ENCODE peak calls at places on chromosomes 12 and 14, in five cellular contexts. W is esophagus squamous epithelium, T is uterus, D is heart left ventricle, Z is prostate gland. H is an unnamed sample.

GRCh38 chr14:72783741-72784140 is 110.2 kb downstream of the DPF3 start:
- DNase-seq in W (no peak), Z (no peak), D (no peak), T (no peak), H (no peak)

GRCh38 chr14:72894623-72895378 is 900 bp upstream of the DPF3 start:
- DNase-seq in T (no peak), D (peak), W (no peak), Z (no peak), H (no peak)

GRCh38 chr14:106039400-106039799 is 513.0 kb downstream of the TMEM121 start:
- DNase-seq in Z (no peak), T (no peak), D (no peak), W (no peak), H (no peak)

GRCh38 chr12:26874501-26875296 is 41.7 kb upstream of the ITPR2 start:
- DNase-seq in Z (no peak), D (no peak), T (no peak), W (no peak), H (no peak)

GRCh38 chr14:80356413-80356812 is 145.1 kb upstream of the DIO2 start:
- DNase-seq in Z (no peak), D (no peak), W (no peak), T (no peak), H (no peak)

GRCh38 chr12:3246253-3246652 is 169.1 kb downstream of the TSPAN9 start:
- DNase-seq in T (no peak), D (no peak), W (no peak), Z (no peak), H (no peak)

GRCh38 chr12:133226690-133227089 is 9.0 kb downstream of the ANHX start:
- DNase-seq in D (no peak), T (no peak), Z (no peak), W (no peak), H (no peak)

GRCh38 chr12:117118838-117119591 is 19.8 kb upstream of the TESC start:
- DNase-seq in T (no peak), W (no peak), Z (no peak), D (no peak), H (no peak)

GRCh38 chr14:52678591-52678990 is 16.8 kb downstream of the ERO1A start:
- DNase-seq in T (no peak), D (no peak), W (no peak), Z (no peak), H (no peak)

GRCh38 chr12:25184132-25184531 is 10.8 kb downstream of the DNAI7 start:
- DNase-seq in W (no peak), D (no peak), T (no peak), Z (no peak), H (no peak)

GRCh38 chr12:109863961-109864712 is 16.2 kb downstream of the GLTP start:
- DNase-seq in Z (peak), W (no peak), D (no peak), T (no peak), H (no peak)

GRCh38 chr12:48542300-48542928 is 17.0 kb downstream of the OR8S1 start:
- DNase-seq in Z (no peak), W (no peak), D (no peak), T (no peak), H (no peak)

GRCh38 chr12:102423447-102423846 is 56.9 kb downstream of the IGF1 start:
- DNase-seq in W (no peak), D (no peak), T (no peak), Z (no peak), H (no peak)

GRCh38 chr12:78036889-78037288 is 206.2 kb downstream of the NAV3 start:
- DNase-seq in W (no peak), T (no peak), D (no peak), Z (no peak), H (peak)

GRCh38 chr12:52321433-52321832 is 235 bp upstream of the KRT83 start:
- DNase-seq in Z (peak), D (no peak), T (no peak), W (no peak), H (no peak)

GRCh38 chr12:7130791-7131501 is 775 bp downstream of the CLSTN3 start:
- DNase-seq in W (no peak), Z (peak), D (peak), T (peak), H (no peak)

GRCh38 chr12:107992870-107993451 is 136.1 kb upstream of the WSCD2 start:
- DNase-seq in T (no peak), W (no peak), Z (no peak), D (no peak), H (no peak)

GRCh38 chr12:75479963-75480461 is 543 bp upstream of the GLIPR1 start:
- DNase-seq in Z (no peak), W (no peak), T (no peak), D (no peak), H (no peak)

GRCh38 chr12:67651380-67651695 is 2.8 kb downstream of the DYRK2 start:
- DNase-seq in T (no peak), Z (no peak), D (no peak), W (no peak), H (no peak)

GRCh38 chr14:68944162-68944561 is 34.9 kb downstream of the ACTN1 start:
- DNase-seq in W (no peak), Z (no peak), D (no peak), T (no peak), H (no peak)

GRCh38 chr14:60485600-60486251 is at the start of gene C14orf39:
- DNase-seq in W (no peak), T (no peak), Z (no peak), D (no peak), H (no peak)

GRCh38 chr14:20679907-20680306 is 4.5 kb upstream of the RNASE4 start:
- DNase-seq in D (no peak), T (no peak), W (no peak), Z (no peak), H (no peak)

GRCh38 chr12:42921741-42922511 is 332.4 kb upstream of the PRICKLE1 start:
- DNase-seq in W (no peak), Z (peak), T (no peak), D (no peak), H (no peak)

GRCh38 chr14:69261761-69262331 is 1.9 kb downstream of the GALNT16 start:
- DNase-seq in Z (no peak), T (no peak), D (peak), W (no peak), H (no peak)

GRCh38 chr12:124115496-124115895 is 142.5 kb downstream of the ZNF664 start:
- DNase-seq in W (no peak), D (no peak), Z (no peak), T (no peak), H (no peak)

GRCh38 chr14:100540141-100540925 is 46.9 kb downstream of the BEGAIN start:
- DNase-seq in T (peak), Z (no peak), D (peak), W (no peak), H (no peak)

GRCh38 chr14:59630281-59630963 is 53.8 kb upstream of the CCDC175 start:
- DNase-seq in D (no peak), T (no peak), Z (no peak), W (no peak), H (no peak)

GRCh38 chr14:74636424-74637183 is 24.6 kb upstream of the LTBP2 start:
- DNase-seq in T (no peak), D (no peak), Z (no peak), W (no peak), H (no peak)

GRCh38 chr14:67311868-67312267 is 47.7 kb downstream of the ATP6V1D start:
- DNase-seq in T (no peak), D (no peak), W (no peak), Z (no peak), H (no peak)

GRCh38 chr14:59337151-59337611 is 128.0 kb downstream of the GPR135 start:
- DNase-seq in T (peak), Z (no peak), D (peak), W (no peak), H (no peak)

GRCh38 chr12:110661337-110661972 is 27.5 kb downstream of the HVCN1 start:
- DNase-seq in T (no peak), D (peak), Z (no peak), W (no peak), H (no peak)

GRCh38 chr12:104930388-104931326 is 27.4 kb downstream of the SLC41A2 start:
- DNase-seq in W (no peak), D (no peak), T (no peak), Z (no peak), H (no peak)

GRCh38 chr12:53048780-53049401 is 974 bp upstream of the TNS2 start:
- DNase-seq in D (peak), W (no peak), T (peak), Z (no peak), H (no peak)

GRCh38 chr14:105939810-105940508 is 413.6 kb downstream of the TMEM121 start:
- DNase-seq in D (no peak), Z (no peak), T (no peak), W (no peak), H (peak)

DNA sequence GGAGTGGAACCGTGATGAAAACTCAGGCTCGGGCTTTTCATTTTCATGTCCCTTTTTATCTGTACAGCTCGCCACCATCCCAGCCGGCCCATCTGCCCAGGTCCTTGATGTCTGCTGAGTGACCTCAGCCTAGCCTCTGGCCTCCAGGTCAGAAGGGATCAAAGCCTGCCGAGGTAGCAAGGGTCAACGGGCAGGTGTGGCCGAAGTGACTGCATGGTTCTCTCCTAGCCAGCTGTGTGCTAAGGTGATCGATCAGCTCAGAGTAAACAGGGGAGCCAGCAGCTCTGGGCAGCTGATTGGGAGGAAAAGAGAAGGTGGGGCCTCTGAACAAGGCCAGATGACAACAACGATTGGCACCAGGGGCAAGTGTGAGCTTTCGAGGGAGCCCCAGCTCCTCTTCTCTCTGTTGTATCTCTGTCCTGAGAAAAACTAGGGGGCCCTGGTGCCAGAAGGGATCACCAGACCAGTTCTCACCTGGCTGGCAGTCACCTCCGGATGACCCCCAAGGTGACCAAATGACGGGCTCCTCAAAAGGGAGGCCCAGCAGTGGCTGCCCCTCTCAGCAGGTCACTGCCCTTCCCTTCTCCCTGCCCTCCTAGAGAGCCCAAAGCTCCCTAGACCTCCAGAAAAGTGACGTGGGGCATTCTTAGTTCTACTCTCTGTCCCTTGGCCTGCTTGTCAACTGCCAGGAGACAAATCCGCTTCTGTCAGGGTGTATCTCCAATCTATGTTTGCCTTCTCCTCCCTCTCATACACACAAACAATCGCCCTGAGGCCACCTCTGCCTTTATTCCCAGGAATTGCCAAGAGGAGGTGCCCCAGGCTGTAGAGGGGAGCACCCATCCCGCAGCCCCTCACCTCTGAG is 3.4 kb downstream of the SLC6A12 start:
- DNase-seq in Z (no peak), D (no peak), T (no peak), W (no peak), H (no peak)
- H3K27ac ChIP-seq in Z (no peak), D (no peak), T (no peak), W (no peak), H (no peak)

DNA sequence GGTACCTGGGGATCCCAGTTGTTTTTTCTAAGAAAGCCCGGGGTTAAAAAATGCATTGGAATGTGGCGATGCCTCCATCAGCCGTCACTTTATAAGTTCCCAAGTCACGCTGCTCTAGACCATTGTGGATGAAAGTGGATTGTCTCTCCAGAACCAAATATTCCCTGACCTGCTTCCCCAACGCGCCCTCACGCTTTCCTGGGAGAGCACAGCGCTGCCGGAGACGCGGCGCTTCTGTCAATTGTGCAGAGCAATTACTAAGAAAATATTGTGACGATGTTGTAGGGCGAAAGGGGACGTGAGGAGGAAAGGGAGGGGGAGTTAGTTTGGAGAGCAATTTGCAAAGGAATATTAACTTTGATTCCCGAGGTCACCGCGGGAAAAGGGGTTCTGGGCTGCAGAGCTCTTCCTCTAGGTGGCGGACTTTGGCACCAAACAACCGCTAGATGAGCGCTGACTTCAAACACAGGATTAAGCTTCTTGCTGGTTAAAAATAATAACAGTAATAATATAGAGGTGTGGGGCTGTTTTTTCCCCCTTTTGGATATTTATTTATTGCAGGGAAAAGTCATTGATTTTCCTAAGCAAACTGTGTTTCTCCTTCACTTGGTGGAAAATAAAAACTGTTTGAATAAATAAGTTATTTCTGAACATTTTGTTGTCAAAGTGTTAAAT is 9.6 kb upstream of the FOXG1 start:
- DNase-seq in D (no peak), T (no peak), Z (no peak), W (no peak), H (no peak)
- TF ChIP-seq CTCF in D (peak), T (no peak), Z (peak), W (no peak), H (no peak)

GRCh38 chr12:65856521-65856920 is 32.2 kb downstream of the HMGA2 start:
- DNase-seq in W (no peak), T (no peak), D (no peak), Z (no peak), H (no peak)

GRCh38 chr12:65858831-65859230 is 34.5 kb downstream of the HMGA2 start:
- DNase-seq in W (no peak), T (no peak), D (no peak), Z (no peak), H (no peak)

GRCh38 chr12:65857875-65858274 is 33.6 kb downstream of the HMGA2 start:
- DNase-seq in W (no peak), D (no peak), T (no peak), Z (no peak), H (no peak)

GRCh38 chr12:65859519-65859918 is 35.2 kb downstream of the HMGA2 start:
- DNase-seq in W (no peak), T (no peak), Z (no peak), D (no peak), H (no peak)

DNA sequence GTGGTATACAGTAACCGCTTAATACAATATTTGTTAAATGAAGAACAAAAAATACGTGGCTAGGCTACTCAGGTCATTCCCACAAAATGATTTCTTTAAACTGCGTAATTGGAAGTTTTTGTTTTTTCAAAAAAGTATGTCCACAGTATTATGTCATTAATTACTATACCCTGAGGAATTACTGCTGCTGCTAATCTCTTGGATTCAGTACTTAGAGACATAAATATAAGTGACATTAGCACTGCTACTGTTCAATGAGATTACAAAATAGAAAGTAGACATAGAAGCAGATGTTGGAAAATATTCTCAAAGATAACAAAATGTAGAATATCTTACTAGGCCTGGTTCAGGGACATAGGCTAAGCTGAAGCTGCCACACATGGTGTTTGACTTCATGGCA is 36.3 kb downstream of the HMGA2 start:
- DNase-seq in W (no peak), T (no peak), D (no peak), Z (no peak), H (no peak)
- TF ChIP-seq POLR2A in W (no peak), T (no peak), D (no peak), Z (no peak), H (no peak)

DNA sequence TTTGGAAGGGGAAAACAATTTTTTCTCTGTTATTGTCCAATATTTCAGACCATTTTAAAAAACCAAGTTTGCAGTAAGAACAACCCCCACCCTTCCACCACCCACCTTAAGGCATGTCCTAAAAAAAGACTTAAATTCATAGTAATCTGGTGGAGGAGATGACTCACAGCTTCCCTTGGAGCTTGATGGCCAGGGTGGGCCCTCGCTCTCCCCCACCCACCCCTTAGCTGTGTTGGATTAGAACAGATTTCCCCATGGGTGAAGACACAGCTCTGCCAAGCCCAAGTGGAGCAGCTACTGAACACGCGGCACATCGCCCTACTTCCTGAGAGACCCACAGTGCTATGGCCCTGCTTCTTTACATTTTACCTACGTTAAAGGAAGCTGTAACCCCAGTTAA is 140.3 kb downstream of the GCH1 start:
- DNase-seq in Z (no peak), T (no peak), W (no peak), D (no peak), H (no peak)
- H3K27ac ChIP-seq in Z (no peak), T (no peak), W (no peak), D (no peak), H (no peak)

DNA sequence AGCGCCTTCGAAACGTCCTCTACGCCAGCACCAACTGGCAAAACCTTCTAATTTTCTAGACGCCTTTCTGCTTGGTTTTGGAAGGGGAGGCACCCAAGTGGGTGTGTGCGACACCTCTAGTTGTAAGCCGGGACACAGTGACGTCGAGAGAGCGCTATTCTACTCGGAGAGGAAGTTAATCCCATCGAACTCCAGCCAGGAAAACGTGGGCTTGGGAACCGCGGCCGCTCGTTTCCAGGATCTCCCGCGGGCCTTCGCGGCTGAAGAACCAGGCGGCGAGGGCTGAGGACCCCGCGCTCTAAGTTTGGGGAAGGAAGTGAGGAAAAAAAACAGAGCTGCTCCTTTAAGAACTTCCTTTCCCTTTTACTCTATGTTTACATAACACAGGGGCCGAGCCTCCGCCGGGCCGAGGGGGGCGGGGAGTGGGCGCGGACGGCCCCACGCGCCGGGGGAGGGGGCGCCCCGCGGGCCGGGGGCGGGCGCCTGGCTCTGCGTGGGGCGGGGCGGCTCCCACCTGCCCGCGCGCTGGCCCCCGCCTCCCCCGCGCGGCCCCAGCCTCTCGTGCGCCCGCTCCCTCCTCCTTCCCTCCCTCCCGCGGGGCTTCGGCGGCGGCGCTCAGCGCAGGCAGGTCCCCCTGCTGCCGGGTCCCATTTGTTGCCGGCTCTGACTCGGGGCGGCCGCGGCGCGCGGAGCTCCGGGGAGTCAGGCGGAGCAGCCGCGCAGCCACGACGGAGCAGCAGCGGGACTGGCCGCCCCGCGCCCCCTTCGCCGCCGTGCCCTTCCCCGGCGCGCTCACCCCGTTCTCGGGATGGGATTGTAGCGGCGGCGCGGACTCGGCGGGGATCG is at the start of gene PELI2:
- DNase-seq in Z (peak), D (peak), T (peak), W (peak), H (no peak)
- TF ChIP-seq CTCF in Z (peak), D (no peak), T (peak), W (no peak), H (no peak)